ENCODE peak calls at places on chromosomes 11 and 22, in five cellular contexts. D is T-cell, U is GOT3, L is SK-N-SH, V is RPMI7951. A is an unnamed sample.

GRCh38 chr11:61417670-61418069 is 12.1 kb downstream of the CPSF7 start:
- DNase-seq in D (no peak), U (no peak), V (no peak), L (no peak), A (no peak)

GRCh38 chr22:38940985-38941384 is 16.4 kb upstream of the APOBEC3A start:
- DNase-seq in V (no peak), L (no peak), D (no peak), U (no peak), A (no peak)

GRCh38 chr11:13928566-13929251 is 33.8 kb upstream of the SPON1 start:
- DNase-seq in V (peak; percentile 76), U (no peak), D (no peak), L (no peak), A (no peak)

GRCh38 chr11:13949876-13950275 is 12.6 kb upstream of the SPON1 start:
- DNase-seq in V (peak; percentile 77), L (peak; percentile 49), D (no peak), U (no peak), A (no peak)

GRCh38 chr11:42465613-42466012 is 846.2 kb upstream of the API5 start:
- DNase-seq in D (no peak), V (no peak), U (no peak), L (no peak), A (no peak)

GRCh38 chr11:132793831-132794230 is 738.5 kb downstream of the OPCML start:
- DNase-seq in V (no peak), U (no peak), L (no peak), D (no peak), A (no peak)

GRCh38 chr11:100821198-100821597 is 134.1 kb downstream of the ARHGAP42 start:
- DNase-seq in U (no peak), D (no peak), L (no peak), V (no peak), A (no peak)

GRCh38 chr11:133934599-133935550 is 21.9 kb downstream of the IGSF9B start:
- DNase-seq in U (no peak), L (peak; percentile 87), D (no peak), V (peak; percentile 92), A (no peak)

GRCh38 chr11:77309401-77310085 is 8.1 kb upstream of the GDPD4 start:
- DNase-seq in D (no peak), U (no peak), L (no peak), V (no peak), A (no peak)

GRCh38 chr11:115324569-115325432 is 179.4 kb downstream of the CADM1 start:
- DNase-seq in V (peak; percentile 69), U (no peak), D (no peak), L (peak; percentile 33), A (peak; percentile 28)

GRCh38 chr22:43136801-43137200 is 6.4 kb downstream of the MCAT start:
- DNase-seq in D (no peak), U (no peak), V (no peak), L (no peak), A (no peak)

GRCh38 chr22:39098026-39098425 is 982 bp downstream of the APOBEC3H start:
- DNase-seq in U (no peak), D (no peak), L (no peak), V (no peak), A (no peak)

GRCh38 chr11:91717169-91717568 is 507.4 kb upstream of the FAT3 start:
- DNase-seq in U (no peak), D (no peak), V (no peak), L (no peak), A (no peak)

GRCh38 chr11:96486890-96487633 is 97.2 kb downstream of the JRKL start:
- DNase-seq in V (peak; percentile 16), U (no peak), L (no peak), D (no peak), A (no peak)

GRCh38 chr11:129639300-129639699 is 176.3 kb upstream of the TMEM45B start:
- DNase-seq in V (peak; percentile 95), D (no peak), L (no peak), U (no peak), A (no peak)

GRCh38 chr11:2768471-2769408 is 68.9 kb upstream of the KCNQ1OT1 start:
- DNase-seq in D (no peak), V (peak; percentile 77), L (no peak), U (no peak), A (no peak)

GRCh38 chr11:123654566-123655081 is at the start of gene SCN3B:
- DNase-seq in D (no peak), U (no peak), L (peak; percentile 99), V (peak; percentile 45), A (no peak)

GRCh38 chr11:120172054-120172881 is 34.4 kb upstream of the TRIM29 start:
- DNase-seq in U (no peak), V (peak; percentile 56), L (peak; percentile 88), D (peak; percentile 11), A (no peak)

GRCh38 chr11:125425601-125426000 is 70.5 kb downstream of the FEZ1 start:
- DNase-seq in U (no peak), L (no peak), D (no peak), V (no peak), A (no peak)

GRCh38 chr11:39571081-39571480 is 1888.4 kb downstream of the LRRC4C start:
- DNase-seq in L (no peak), D (no peak), V (no peak), U (no peak), A (no peak)

GRCh38 chr22:47289316-47289985 is 527.0 kb downstream of the TBC1D22A start:
- DNase-seq in L (no peak), D (no peak), U (no peak), V (no peak), A (no peak)

GRCh38 chr11:118615996-118616395 is 8.6 kb downstream of the PHLDB1 start:
- DNase-seq in L (no peak), V (no peak), U (no peak), D (no peak), A (no peak)

GRCh38 chr11:17206448-17206847 is 1.3 kb downstream of the PIK3C2A start:
- DNase-seq in V (no peak), U (no peak), D (no peak), L (no peak), A (no peak)

GRCh38 chr11:128343870-128344269 is 243.5 kb downstream of the ETS1 start:
- DNase-seq in V (no peak), L (no peak), U (no peak), D (no peak), A (no peak)

GRCh38 chr22:33073989-33074391 is 15.8 kb upstream of the SYN3 start:
- DNase-seq in V (peak; percentile 64), D (no peak), U (no peak), L (no peak), A (no peak)

GRCh38 chr11:134512061-134512460 is 100.0 kb upstream of the B3GAT1 start:
- DNase-seq in U (no peak), L (no peak), D (no peak), V (no peak), A (no peak)

GRCh38 chr22:49549256-49549655 is 278.4 kb downstream of the BRD1 start:
- DNase-seq in L (no peak), U (no peak), D (no peak), V (no peak), A (no peak)

GRCh38 chr11:73478737-73479347 is 102.6 kb downstream of the RELT start:
- DNase-seq in U (no peak), L (peak; percentile 45), V (peak; percentile 49), D (no peak), A (no peak)

GRCh38 chr11:116716617-116717016 is 56.2 kb downstream of the BUD13 start:
- DNase-seq in L (no peak), U (no peak), D (no peak), V (no peak), A (no peak)

GRCh38 chr11:114553642-114554041 is 6.0 kb downstream of the NXPE1 start:
- DNase-seq in V (no peak), U (no peak), L (no peak), D (no peak), A (no peak)

GRCh38 chr22:29201722-29202230 is 3.9 kb upstream of the EMID1 start:
- DNase-seq in U (no peak), V (no peak), D (no peak), L (no peak), A (no peak)